ENCODE peak calls at places on chromosome 19, in six cellular contexts. I is CD8-positive, alpha-beta T cell; R is NCI-H446; G is NCI-H69; U is caudate nucleus; E is naive B cell. W is an unnamed sample.

GRCh38 chr19:1401138-1401888 is at the start of gene GAMT:
- DNase-seq in I (peak; percentile 58), R (peak; percentile 77), G (peak; percentile 84), U (peak; percentile 39), E (peak; percentile 55), W (peak; percentile 66)

GRCh38 chr19:29833614-29834261 is 21.9 kb downstream of the CCNE1 start:
- DNase-seq in I (no peak), R (no peak), G (no peak), U (no peak), E (no peak), W (no peak)

GRCh38 chr19:3670796-3671679 is 29.2 kb downstream of the PIP5K1C start:
- DNase-seq in I (peak; percentile 32), R (no peak), G (no peak), U (no peak), E (no peak), W (no peak)

GRCh38 chr19:48780684-48781391 is 25.5 kb downstream of the FGF21 start:
- DNase-seq in I (no peak), R (no peak), G (no peak), U (no peak), E (no peak), W (peak; percentile 33)

GRCh38 chr19:57317503-57317902 is 2.8 kb upstream of the ZNF543 start:
- DNase-seq in I (no peak), R (no peak), G (no peak), U (no peak), E (no peak), W (peak; percentile 27)

GRCh38 chr19:53880716-53881481 is 1.1 kb upstream of the PRKCG start:
- DNase-seq in I (no peak), R (no peak), G (peak; percentile 49), U (no peak), E (no peak), W (no peak)

GRCh38 chr19:10861118-10861651 is 10.2 kb upstream of the CARM1 start:
- DNase-seq in I (peak; percentile 27), R (no peak), G (peak; percentile 59), U (no peak), E (no peak), W (peak; percentile 34)

GRCh38 chr19:4909172-4909896 is at the start of gene UHRF1:
- DNase-seq in I (no peak), R (peak; percentile 89), G (peak; percentile 96), U (no peak), E (no peak), W (no peak)

GRCh38 chr19:43782311-43782660 is 1.5 kb upstream of the KCNN4 start:
- DNase-seq in I (no peak), R (no peak), G (no peak), U (no peak), E (no peak), W (no peak)

GRCh38 chr19:5827342-5827890 is 12.1 kb downstream of the FUT6 start:
- DNase-seq in I (no peak), R (no peak), G (no peak), U (no peak), E (no peak), W (no peak)

GRCh38 chr19:16330368-16330801 is 5.8 kb downstream of the KLF2 start:
- DNase-seq in I (peak; percentile 95), R (no peak), G (peak; percentile 16), U (no peak), E (peak; percentile 90), W (peak; percentile 55)

GRCh38 chr19:50814883-50815282 is 8.7 kb downstream of the KLK1 start:
- DNase-seq in I (no peak), R (no peak), G (no peak), U (no peak), E (no peak), W (no peak)

GRCh38 chr19:45140144-45140503 is 20.7 kb downstream of the NKPD1 start:
- DNase-seq in I (no peak), R (no peak), G (no peak), U (no peak), E (no peak), W (no peak)

GRCh38 chr19:52823676-52824075 is 2.2 kb upstream of the ZNF28 start:
- DNase-seq in I (no peak), R (no peak), G (no peak), U (no peak), E (no peak), W (no peak)

GRCh38 chr19:913080-913748 is at the start of gene R3HDM4:
- DNase-seq in I (peak; percentile 85), R (peak; percentile 61), G (peak; percentile 84), U (peak; percentile 50), E (peak; percentile 85), W (peak; percentile 61)

GRCh38 chr19:50658438-50659317 is 9.4 kb downstream of the C19orf81 start:
- DNase-seq in I (peak; percentile 49), R (peak; percentile 12), G (peak; percentile 80), U (peak; percentile 69), E (peak; percentile 58), W (no peak)

GRCh38 chr19:5172859-5173577 is 167.6 kb downstream of the PTPRS start:
- DNase-seq in I (no peak), R (no peak), G (no peak), U (no peak), E (no peak), W (peak; percentile 89)

GRCh38 chr19:1862424-1863307 is 713 bp downstream of the KLF16 start:
- DNase-seq in I (peak; percentile 54), R (peak; percentile 59), G (peak; percentile 85), U (no peak), E (peak; percentile 58), W (no peak)

GRCh38 chr19:49895566-49896297 is 955 bp downstream of the IL4I1 start:
- DNase-seq in I (no peak), R (no peak), G (no peak), U (no peak), E (no peak), W (no peak)

GRCh38 chr19:28330831-28331230 is 882.1 kb downstream of the UQCRFS1 start:
- DNase-seq in I (no peak), R (no peak), G (no peak), U (no peak), E (no peak), W (no peak)

GRCh38 chr19:4464815-4465581 is 7.1 kb upstream of the HDGFL2 start:
- DNase-seq in I (no peak), R (no peak), G (no peak), U (no peak), E (no peak), W (no peak)

GRCh38 chr19:10074153-10074552 is 12.0 kb upstream of the SHFL start:
- DNase-seq in I (peak; percentile 51), R (peak; percentile 41), G (peak; percentile 52), U (no peak), E (no peak), W (peak; percentile 13)

GRCh38 chr19:40571831-40572495 is 4.7 kb upstream of the SHKBP1 start:
- DNase-seq in I (no peak), R (no peak), G (no peak), U (no peak), E (no peak), W (no peak)

GRCh38 chr19:45876411-45877197 is 9.3 kb downstream of the IRF2BP1 start:
- DNase-seq in I (no peak), R (no peak), G (no peak), U (no peak), E (no peak), W (no peak)

GRCh38 chr19:18746393-18747167 is 44.5 kb downstream of the COMP start:
- DNase-seq in I (no peak), R (no peak), G (no peak), U (no peak), E (no peak), W (no peak)

GRCh38 chr19:55603581-55604292 is 1.7 kb upstream of the ZNF865 start:
- DNase-seq in I (no peak), R (no peak), G (no peak), U (no peak), E (no peak), W (no peak)

GRCh38 chr19:54626757-54627156 is 3.5 kb upstream of the LILRB1 start:
- DNase-seq in I (no peak), R (no peak), G (no peak), U (no peak), E (no peak), W (no peak)

GRCh38 chr19:15551183-15552004 is 43.1 kb downstream of the CYP4F22 start:
- DNase-seq in I (peak; percentile 73), R (no peak), G (peak; percentile 41), U (no peak), E (peak; percentile 36), W (no peak)

GRCh38 chr19:401836-402535 is 7.0 kb downstream of the C2CD4C start:
- DNase-seq in I (no peak), R (no peak), G (peak; percentile 93), U (no peak), E (no peak), W (no peak)

GRCh38 chr19:5932146-5932545 is 18.1 kb downstream of the CAPS start:
- DNase-seq in I (no peak), R (no peak), G (no peak), U (no peak), E (no peak), W (no peak)

GRCh38 chr19:31818740-31819228 is 469.5 kb upstream of the TSHZ3 start:
- DNase-seq in I (no peak), R (no peak), G (no peak), U (no peak), E (no peak), W (no peak)

GRCh38 chr19:57141699-57142098 is 3.3 kb downstream of the ZIM3 start:
- DNase-seq in I (no peak), R (no peak), G (no peak), U (no peak), E (no peak), W (no peak)

GRCh38 chr19:19817357-19817756 is 4.2 kb downstream of the ZNF506 start:
- DNase-seq in I (peak; percentile 49), R (no peak), G (no peak), U (no peak), E (no peak), W (peak; percentile 58)

GRCh38 chr19:42246869-42247630 is 4.6 kb upstream of the GSK3A start:
- DNase-seq in I (no peak), R (no peak), G (no peak), U (no peak), E (no peak), W (peak; percentile 83)

W was measured in myocyte.